ENCODE peak calls at places on chromosomes 4 and X, in six cellular contexts. M, V, Z, B, U and O are unnamed samples.

GRCh38 chr4:93466440-93466839 is 362.1 kb upstream of the ATOH1 start:
- DNase-seq in Z (no peak), U (no peak), B (no peak), V (peak), M (no peak), O (no peak)

GRCh38 chrX:1138476-1138875 is 74.0 kb downstream of the CRLF2 start:
- DNase-seq in B (no peak), M (no peak), U (no peak), Z (no peak), V (no peak), O (no peak)

GRCh38 chrX:154113729-154114128 is 16.2 kb upstream of the MECP2 start:
- DNase-seq in U (no peak), B (no peak), Z (no peak), M (no peak), V (no peak), O (no peak)

GRCh38 chr4:139763205-139763604 is 97.6 kb downstream of the MGST2 start:
- DNase-seq in U (no peak), V (peak), B (no peak), Z (no peak), M (no peak), O (no peak)

GRCh38 chrX:29641461-29641860 is 573.9 kb upstream of the MAGEB2 start:
- DNase-seq in M (no peak), B (no peak), U (no peak), V (no peak), Z (no peak), O (no peak)

GRCh38 chrX:69152398-69152797 is 12.9 kb downstream of the PJA1 start:
- DNase-seq in Z (peak), U (no peak), V (no peak), B (no peak), M (no peak), O (no peak)

GRCh38 chr4:2425386-2426068 is 6.8 kb downstream of the CFAP99 start:
- DNase-seq in M (no peak), B (no peak), Z (no peak), U (no peak), V (no peak), O (no peak)

GRCh38 chr4:188127157-188127874 is 11.9 kb upstream of the TRIML1 start:
- DNase-seq in Z (no peak), V (no peak), U (peak), B (no peak), M (no peak), O (no peak)

GRCh38 chr4:70956570-70957210 is 36.8 kb upstream of the DCK start:
- DNase-seq in M (no peak), Z (no peak), U (no peak), V (no peak), B (no peak), O (no peak)

GRCh38 chrX:642436-643210 is 12.0 kb downstream of the SHOX start:
- DNase-seq in U (no peak), V (no peak), Z (no peak), B (no peak), M (no peak), O (no peak)

GRCh38 chrX:25531096-25531495 is 515.3 kb upstream of the ARX start:
- DNase-seq in U (no peak), Z (no peak), V (no peak), B (no peak), M (no peak), O (no peak)

GRCh38 chr4:167428172-167428571 is 193.9 kb upstream of the SPOCK3 start:
- DNase-seq in M (no peak), U (no peak), Z (no peak), V (no peak), B (no peak), O (no peak)

GRCh38 chrX:153517421-153517820 is at the start of gene ATP2B3:
- DNase-seq in B (no peak), Z (no peak), M (no peak), V (peak), U (no peak), O (no peak)

GRCh38 chr4:168409089-168409801 is 71.0 kb downstream of the DDX60L start:
- DNase-seq in V (no peak), M (no peak), B (no peak), U (peak), Z (no peak), O (no peak)

GRCh38 chr4:114108869-114109268 is 129.4 kb upstream of the ARSJ start:
- DNase-seq in V (no peak), U (peak), Z (no peak), M (no peak), B (no peak), O (no peak)

GRCh38 chrX:46179748-46180147 is 365.5 kb downstream of the ZNF674 start:
- DNase-seq in V (no peak), B (no peak), M (no peak), Z (no peak), U (no peak), O (no peak)

GRCh38 chr4:177190995-177191568 is 118.6 kb upstream of the NEIL3 start:
- DNase-seq in V (no peak), U (peak), M (no peak), Z (no peak), B (no peak), O (no peak)

GRCh38 chr4:86302242-86302641 is 57.6 kb downstream of the MAPK10 start:
- DNase-seq in M (no peak), Z (no peak), U (no peak), B (no peak), V (peak), O (no peak)

GRCh38 chrX:118459494-118459893 is 36.1 kb upstream of the DOCK11 start:
- DNase-seq in V (peak), M (peak), Z (no peak), B (peak), U (peak), O (peak)

GRCh38 chr4:125390126-125390525 is 75.4 kb downstream of the FAT4 start:
- DNase-seq in B (no peak), Z (no peak), M (no peak), U (no peak), V (no peak), O (no peak)

GRCh38 chrX:45240334-45240733 is 39.7 kb upstream of the DIPK2B start:
- DNase-seq in Z (no peak), B (no peak), M (no peak), V (no peak), U (no peak), O (no peak)

GRCh38 chr4:105624530-105624929 is 72.1 kb downstream of the ARHGEF38 start:
- DNase-seq in Z (no peak), V (no peak), B (no peak), M (no peak), U (peak), O (no peak)

GRCh38 chrX:9526965-9527364 is 62.1 kb downstream of the TBL1X start:
- DNase-seq in Z (no peak), U (no peak), V (no peak), M (no peak), B (no peak), O (no peak)

GRCh38 chr4:69115851-69116213 is 19.6 kb downstream of the UGT2B7 start:
- DNase-seq in U (no peak), Z (no peak), V (no peak), B (no peak), M (no peak), O (no peak)

GRCh38 chr4:7970031-7970946 is 30.6 kb upstream of the AFAP1 start:
- DNase-seq in M (peak), B (peak), Z (no peak), V (no peak), U (no peak), O (peak)

GRCh38 chr4:177052211-177052725 is 257.4 kb upstream of the NEIL3 start:
- DNase-seq in U (no peak), V (no peak), M (no peak), B (no peak), Z (no peak), O (no peak)

GRCh38 chr4:169151671-169152070 is 119.1 kb downstream of the SH3RF1 start:
- DNase-seq in B (no peak), M (no peak), V (no peak), U (no peak), Z (no peak), O (no peak)

GRCh38 chr4:85779165-85779564 is 304.2 kb downstream of the ARHGAP24 start:
- DNase-seq in Z (no peak), B (no peak), M (no peak), U (no peak), V (no peak), O (no peak)

GRCh38 chr4:131499139-131499873 is 1649.8 kb upstream of the PCDH10 start:
- DNase-seq in U (no peak), B (no peak), M (no peak), Z (no peak), V (no peak), O (no peak)

GRCh38 chr4:181684310-181684709 is 558.9 kb upstream of the TENM3 start:
- DNase-seq in Z (no peak), V (no peak), B (no peak), M (no peak), U (no peak), O (no peak)

GRCh38 chrX:54049801-54050200 is 5.5 kb upstream of the PHF8 start:
- DNase-seq in V (no peak), M (no peak), B (no peak), U (no peak), Z (no peak), O (no peak)

GRCh38 chr4:25860586-25861421 is 2.0 kb downstream of the SEL1L3 start:
- DNase-seq in Z (peak), M (no peak), V (no peak), B (no peak), U (no peak), O (no peak)